ENCODE peak calls at places on chromosomes 4 and X, in seven cellular contexts. One of them, this sample, is unnamed.

GRCh38 chrX:29890004-29890403 is 325.4 kb upstream of the MAGEB2 start:
- DNase-seq in A673: no peak
- DNase-seq in prostate gland: no peak
- DNase-seq in retinal pigment epithelial cell: no peak
- DNase-seq in AG09309: no peak
- DNase-seq in colonic mucosa: no peak
- DNase-seq in heart left ventricle: no peak
- DNase-seq in this sample: no peak

GRCh38 chrX:92247076-92247475 is 467.9 kb downstream of the PCDH11X start:
- DNase-seq in retinal pigment epithelial cell: no peak
- DNase-seq in prostate gland: no peak
- DNase-seq in A673: no peak
- DNase-seq in AG09309: no peak
- DNase-seq in colonic mucosa: no peak
- DNase-seq in heart left ventricle: no peak
- DNase-seq in this sample: no peak

GRCh38 chr4:172061204-172061603 is 248.0 kb downstream of the GALNTL6 start:
- DNase-seq in AG09309: no peak
- DNase-seq in colonic mucosa: no peak
- DNase-seq in A673: no peak
- DNase-seq in heart left ventricle: no peak
- DNase-seq in prostate gland: no peak
- DNase-seq in retinal pigment epithelial cell: no peak
- DNase-seq in this sample: no peak

GRCh38 chr4:114287079-114287696 is 307.7 kb upstream of the ARSJ start:
- DNase-seq in heart left ventricle: no peak
- DNase-seq in AG09309: no peak
- DNase-seq in retinal pigment epithelial cell: no peak
- DNase-seq in colonic mucosa: peak
- DNase-seq in prostate gland: peak
- DNase-seq in A673: no peak
- DNase-seq in this sample: no peak

GRCh38 chrX:53223955-53224859 is 800 bp downstream of the KDM5C start:
- DNase-seq in retinal pigment epithelial cell: no peak
- DNase-seq in AG09309: peak
- DNase-seq in prostate gland: no peak
- DNase-seq in heart left ventricle: no peak
- DNase-seq in A673: no peak
- DNase-seq in colonic mucosa: peak
- DNase-seq in this sample: no peak

GRCh38 chr4:42821230-42821629 is 71.3 kb upstream of the GRXCR1 start:
- DNase-seq in colonic mucosa: no peak
- DNase-seq in prostate gland: no peak
- DNase-seq in A673: no peak
- DNase-seq in heart left ventricle: no peak
- DNase-seq in AG09309: no peak
- DNase-seq in retinal pigment epithelial cell: no peak
- DNase-seq in this sample: no peak

GRCh38 chr4:107114059-107114458 is 77.9 kb upstream of the DKK2 start:
- DNase-seq in A673: no peak
- DNase-seq in heart left ventricle: no peak
- DNase-seq in retinal pigment epithelial cell: no peak
- DNase-seq in colonic mucosa: no peak
- DNase-seq in AG09309: no peak
- DNase-seq in prostate gland: no peak
- DNase-seq in this sample: no peak

GRCh38 chr4:139692300-139693012 is 26.8 kb downstream of the MGST2 start:
- DNase-seq in prostate gland: no peak
- DNase-seq in retinal pigment epithelial cell: no peak
- DNase-seq in A673: no peak
- DNase-seq in AG09309: no peak
- DNase-seq in colonic mucosa: no peak
- DNase-seq in heart left ventricle: no peak
- DNase-seq in this sample: no peak

GRCh38 chrX:1164322-1165288 is 47.8 kb downstream of the CRLF2 start:
- DNase-seq in retinal pigment epithelial cell: no peak
- DNase-seq in A673: peak
- DNase-seq in colonic mucosa: no peak
- DNase-seq in prostate gland: no peak
- DNase-seq in heart left ventricle: no peak
- DNase-seq in AG09309: no peak
- DNase-seq in this sample: no peak

GRCh38 chr4:161320377-161320776 is 843.4 kb downstream of the FSTL5 start:
- DNase-seq in AG09309: no peak
- DNase-seq in retinal pigment epithelial cell: no peak
- DNase-seq in prostate gland: no peak
- DNase-seq in heart left ventricle: no peak
- DNase-seq in A673: peak
- DNase-seq in colonic mucosa: no peak
- DNase-seq in this sample: no peak

GRCh38 chrX:17376381-17377046 is 1.5 kb downstream of the NHS start:
- DNase-seq in AG09309: no peak
- DNase-seq in heart left ventricle: no peak
- DNase-seq in retinal pigment epithelial cell: no peak
- DNase-seq in prostate gland: no peak
- DNase-seq in A673: no peak
- DNase-seq in colonic mucosa: peak
- DNase-seq in this sample: no peak

GRCh38 chrX:74349387-74349786 is 45.4 kb downstream of the ZCCHC13 start:
- DNase-seq in AG09309: peak
- DNase-seq in retinal pigment epithelial cell: peak
- DNase-seq in A673: no peak
- DNase-seq in colonic mucosa: no peak
- DNase-seq in heart left ventricle: no peak
- DNase-seq in prostate gland: no peak
- DNase-seq in this sample: no peak

GRCh38 chr4:1462768-1463075 is 56.5 kb upstream of the NKX1-1 start:
- DNase-seq in prostate gland: no peak
- DNase-seq in AG09309: no peak
- DNase-seq in retinal pigment epithelial cell: no peak
- DNase-seq in heart left ventricle: no peak
- DNase-seq in colonic mucosa: no peak
- DNase-seq in A673: no peak
- DNase-seq in this sample: peak

DNA sequence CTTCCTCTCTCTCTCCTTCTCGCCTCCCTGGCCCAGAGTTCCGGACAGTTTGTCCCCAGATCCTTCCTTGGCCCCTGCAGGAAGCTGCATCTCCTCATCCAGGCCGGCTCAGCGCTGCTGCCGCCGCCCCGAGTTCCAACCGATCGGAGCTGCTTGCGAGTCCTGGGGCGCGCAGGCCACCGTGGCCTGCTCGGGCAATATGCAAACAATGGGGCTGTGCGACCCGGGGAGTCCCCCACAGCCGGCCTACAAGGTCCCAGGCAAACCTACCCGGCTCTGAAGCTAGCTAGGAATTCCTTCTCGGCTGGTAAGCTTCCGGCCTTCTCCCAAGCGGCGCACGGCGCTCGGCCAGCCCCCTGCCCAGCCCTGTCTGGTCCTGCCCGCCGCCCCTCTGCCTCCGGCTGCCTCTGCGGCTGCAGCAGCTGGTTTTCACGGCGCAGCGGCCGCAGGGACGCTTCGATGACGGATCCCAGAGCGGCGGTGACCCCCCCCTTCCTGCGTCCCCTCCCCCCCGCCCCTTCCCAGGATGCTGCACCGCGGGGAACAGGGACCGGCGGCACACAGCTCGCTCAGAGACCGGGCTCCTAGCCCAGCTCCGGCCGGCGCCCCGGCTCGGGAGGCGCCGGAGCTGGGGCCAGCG is 59.4 kb downstream of the TSC22D3 start:
- DNase-seq in colonic mucosa: no peak
- DNase-seq in A673: peak
- DNase-seq in AG09309: no peak
- DNase-seq in heart left ventricle: peak
- DNase-seq in retinal pigment epithelial cell: no peak
- DNase-seq in prostate gland: no peak
- DNase-seq in this sample: peak
- TF ChIP-seq CTCF in colonic mucosa: no peak
- TF ChIP-seq CTCF in A673: no peak
- TF ChIP-seq CTCF in AG09309: no peak
- TF ChIP-seq CTCF in heart left ventricle: no peak
- TF ChIP-seq CTCF in retinal pigment epithelial cell: no peak
- TF ChIP-seq CTCF in prostate gland: no peak
- TF ChIP-seq CTCF in this sample: no peak

GRCh38 chr4:26105372-26105771 is 191.4 kb downstream of the SMIM20 start:
- DNase-seq in retinal pigment epithelial cell: no peak
- DNase-seq in A673: no peak
- DNase-seq in colonic mucosa: no peak
- DNase-seq in heart left ventricle: no peak
- DNase-seq in prostate gland: no peak
- DNase-seq in AG09309: no peak
- DNase-seq in this sample: no peak

GRCh38 chr4:26104056-26104685 is 190.2 kb downstream of the SMIM20 start:
- DNase-seq in retinal pigment epithelial cell: no peak
- DNase-seq in heart left ventricle: no peak
- DNase-seq in colonic mucosa: no peak
- DNase-seq in A673: no peak
- DNase-seq in AG09309: no peak
- DNase-seq in prostate gland: no peak
- DNase-seq in this sample: no peak

GRCh38 chr4:26110493-26110892 is 196.5 kb downstream of the SMIM20 start:
- DNase-seq in heart left ventricle: no peak
- DNase-seq in AG09309: no peak
- DNase-seq in prostate gland: no peak
- DNase-seq in retinal pigment epithelial cell: no peak
- DNase-seq in colonic mucosa: no peak
- DNase-seq in A673: no peak
- DNase-seq in this sample: no peak

GRCh38 chr4:26105815-26106699 is 192.0 kb downstream of the SMIM20 start:
- DNase-seq in retinal pigment epithelial cell: no peak
- DNase-seq in prostate gland: no peak
- DNase-seq in colonic mucosa: no peak
- DNase-seq in AG09309: no peak
- DNase-seq in heart left ventricle: no peak
- DNase-seq in A673: peak
- DNase-seq in this sample: no peak

GRCh38 chr4:26108024-26108423 is 194.0 kb downstream of the SMIM20 start:
- DNase-seq in AG09309: no peak
- DNase-seq in colonic mucosa: no peak
- DNase-seq in retinal pigment epithelial cell: no peak
- DNase-seq in A673: no peak
- DNase-seq in prostate gland: no peak
- DNase-seq in heart left ventricle: no peak
- DNase-seq in this sample: no peak
- TF ChIP-seq CTCF in AG09309: no peak
- TF ChIP-seq CTCF in colonic mucosa: no peak
- TF ChIP-seq CTCF in retinal pigment epithelial cell: no peak
- TF ChIP-seq CTCF in A673: peak
- TF ChIP-seq CTCF in prostate gland: no peak
- TF ChIP-seq CTCF in heart left ventricle: no peak
- TF ChIP-seq CTCF in this sample: no peak

GRCh38 chr4:82372874-82373815 is 646 bp downstream of the HNRNPD start:
- DNase-seq in prostate gland: peak
- DNase-seq in A673: peak
- DNase-seq in heart left ventricle: peak
- DNase-seq in retinal pigment epithelial cell: no peak
- DNase-seq in colonic mucosa: peak
- DNase-seq in AG09309: no peak
- DNase-seq in this sample: peak
- TF ChIP-seq CTCF in prostate gland: peak
- TF ChIP-seq CTCF in A673: no peak
- TF ChIP-seq CTCF in heart left ventricle: no peak
- TF ChIP-seq CTCF in retinal pigment epithelial cell: no peak
- TF ChIP-seq CTCF in colonic mucosa: no peak
- TF ChIP-seq CTCF in AG09309: no peak
- TF ChIP-seq CTCF in this sample: no peak

GRCh38 chrX:69503835-69504625 is at the start of gene NALF2:
- DNase-seq in retinal pigment epithelial cell: peak
- DNase-seq in AG09309: no peak
- DNase-seq in colonic mucosa: peak
- DNase-seq in prostate gland: peak
- DNase-seq in heart left ventricle: no peak
- DNase-seq in A673: peak
- DNase-seq in this sample: peak
- TF ChIP-seq CTCF in retinal pigment epithelial cell: no peak
- TF ChIP-seq CTCF in AG09309: no peak
- TF ChIP-seq CTCF in colonic mucosa: peak
- TF ChIP-seq CTCF in prostate gland: no peak
- TF ChIP-seq CTCF in heart left ventricle: no peak
- TF ChIP-seq CTCF in A673: no peak
- TF ChIP-seq CTCF in this sample: no peak

DNA sequence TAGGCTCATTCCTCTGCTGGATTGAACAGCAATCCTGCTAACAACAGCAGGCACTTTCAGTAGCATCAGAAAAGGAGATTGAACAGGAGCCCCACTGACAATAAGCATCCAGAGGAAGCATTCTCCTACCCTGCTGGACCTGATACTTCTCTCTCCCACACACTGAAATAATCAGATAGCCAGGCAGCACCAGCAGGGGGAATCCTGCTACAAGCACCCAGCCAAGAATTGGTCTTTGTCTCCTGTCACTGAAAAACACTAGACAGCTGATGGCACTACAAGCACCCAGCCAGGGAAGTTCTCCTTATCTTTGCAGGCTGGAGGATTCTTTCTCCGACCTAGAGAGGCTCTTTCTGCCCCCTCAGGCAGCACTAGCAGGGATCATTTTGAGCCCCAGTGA is 444.3 kb upstream of the GRIA3 start:
- DNase-seq in retinal pigment epithelial cell: no peak
- DNase-seq in AG09309: no peak
- DNase-seq in A673: no peak
- DNase-seq in prostate gland: no peak
- DNase-seq in colonic mucosa: no peak
- DNase-seq in heart left ventricle: no peak
- DNase-seq in this sample: no peak
- TF ChIP-seq CTCF in retinal pigment epithelial cell: peak
- TF ChIP-seq CTCF in AG09309: peak
- TF ChIP-seq CTCF in A673: no peak
- TF ChIP-seq CTCF in prostate gland: no peak
- TF ChIP-seq CTCF in colonic mucosa: no peak
- TF ChIP-seq CTCF in heart left ventricle: no peak
- TF ChIP-seq CTCF in this sample: no peak

GRCh38 chr4:97851115-97851514 is 292.2 kb downstream of the STPG2 start:
- DNase-seq in heart left ventricle: no peak
- DNase-seq in A673: no peak
- DNase-seq in prostate gland: no peak
- DNase-seq in colonic mucosa: no peak
- DNase-seq in retinal pigment epithelial cell: no peak
- DNase-seq in AG09309: no peak
- DNase-seq in this sample: no peak
- TF ChIP-seq CTCF in heart left ventricle: no peak
- TF ChIP-seq CTCF in A673: no peak
- TF ChIP-seq CTCF in prostate gland: no peak
- TF ChIP-seq CTCF in colonic mucosa: no peak
- TF ChIP-seq CTCF in retinal pigment epithelial cell: no peak
- TF ChIP-seq CTCF in AG09309: no peak
- TF ChIP-seq CTCF in this sample: no peak

GRCh38 chr4:163679189-163679588 is 184.7 kb downstream of the TMA16 start:
- DNase-seq in A673: peak
- DNase-seq in colonic mucosa: no peak
- DNase-seq in retinal pigment epithelial cell: no peak
- DNase-seq in AG09309: no peak
- DNase-seq in prostate gland: no peak
- DNase-seq in heart left ventricle: no peak
- DNase-seq in this sample: no peak
- TF ChIP-seq CTCF in A673: peak
- TF ChIP-seq CTCF in colonic mucosa: no peak
- TF ChIP-seq CTCF in retinal pigment epithelial cell: peak
- TF ChIP-seq CTCF in AG09309: peak
- TF ChIP-seq CTCF in prostate gland: no peak
- TF ChIP-seq CTCF in heart left ventricle: no peak
- TF ChIP-seq CTCF in this sample: no peak